ENCODE peak calls at places on chromosomes 5 and 9, in eight cellular contexts. One of them, this sample, is unnamed.

GRCh38 chr5:6739603-6740002 is 26.4 kb downstream of the TENT4A start:
- ATAC-seq in activated CD8-positive, alpha-beta T cell treated with anti-CD3 and anti-CD28 coated beads for 36 hours: no peak
- ATAC-seq in left colon: no peak
- ATAC-seq in mucosa of descending colon: no peak
- ATAC-seq in sciatic nerve: no peak
- ATAC-seq in activated B cell treated with CpG ODN at 0.5 μM for 24 hours: no peak
- ATAC-seq in IMR-90: no peak
- ATAC-seq in CD8-positive, alpha-beta T cell: no peak
- ATAC-seq in this sample: no peak

GRCh38 chr9:18020254-18020745 is 441.4 kb downstream of the SH3GL2 start:
- ATAC-seq in activated CD8-positive, alpha-beta T cell treated with anti-CD3 and anti-CD28 coated beads for 36 hours: no peak
- ATAC-seq in left colon: no peak
- ATAC-seq in mucosa of descending colon: no peak
- ATAC-seq in sciatic nerve: no peak
- ATAC-seq in activated B cell treated with CpG ODN at 0.5 μM for 24 hours: no peak
- ATAC-seq in IMR-90: no peak
- ATAC-seq in CD8-positive, alpha-beta T cell: no peak
- ATAC-seq in this sample: no peak

GRCh38 chr5:139654464-139654863 is 6.3 kb downstream of the CXXC5 start:
- ATAC-seq in activated CD8-positive, alpha-beta T cell treated with anti-CD3 and anti-CD28 coated beads for 36 hours: no peak
- ATAC-seq in left colon: no peak
- ATAC-seq in mucosa of descending colon: no peak
- ATAC-seq in sciatic nerve: no peak
- ATAC-seq in activated B cell treated with CpG ODN at 0.5 μM for 24 hours: no peak
- ATAC-seq in IMR-90: no peak
- ATAC-seq in CD8-positive, alpha-beta T cell: no peak
- ATAC-seq in this sample: no peak

GRCh38 chr5:168683247-168683926 is 104.2 kb upstream of the PANK3 start:
- ATAC-seq in activated CD8-positive, alpha-beta T cell treated with anti-CD3 and anti-CD28 coated beads for 36 hours: peak
- ATAC-seq in left colon: peak
- ATAC-seq in mucosa of descending colon: peak
- ATAC-seq in sciatic nerve: no peak
- ATAC-seq in activated B cell treated with CpG ODN at 0.5 μM for 24 hours: no peak
- ATAC-seq in IMR-90: no peak
- ATAC-seq in CD8-positive, alpha-beta T cell: peak
- ATAC-seq in this sample: peak

GRCh38 chr5:104189909-104190308 is 627.3 kb upstream of the NUDT12 start:
- ATAC-seq in activated CD8-positive, alpha-beta T cell treated with anti-CD3 and anti-CD28 coated beads for 36 hours: no peak
- ATAC-seq in left colon: no peak
- ATAC-seq in mucosa of descending colon: no peak
- ATAC-seq in sciatic nerve: no peak
- ATAC-seq in activated B cell treated with CpG ODN at 0.5 μM for 24 hours: no peak
- ATAC-seq in IMR-90: peak
- ATAC-seq in CD8-positive, alpha-beta T cell: no peak
- ATAC-seq in this sample: no peak

GRCh38 chr5:66234241-66234640 is 90.1 kb downstream of the SREK1 start:
- ATAC-seq in activated CD8-positive, alpha-beta T cell treated with anti-CD3 and anti-CD28 coated beads for 36 hours: no peak
- ATAC-seq in left colon: no peak
- ATAC-seq in mucosa of descending colon: no peak
- ATAC-seq in sciatic nerve: no peak
- ATAC-seq in activated B cell treated with CpG ODN at 0.5 μM for 24 hours: no peak
- ATAC-seq in IMR-90: no peak
- ATAC-seq in CD8-positive, alpha-beta T cell: no peak
- ATAC-seq in this sample: no peak

GRCh38 chr9:99056876-99057664 is 47.8 kb upstream of the TGFBR1 start:
- ATAC-seq in activated CD8-positive, alpha-beta T cell treated with anti-CD3 and anti-CD28 coated beads for 36 hours: peak
- ATAC-seq in left colon: no peak
- ATAC-seq in mucosa of descending colon: peak
- ATAC-seq in sciatic nerve: peak
- ATAC-seq in activated B cell treated with CpG ODN at 0.5 μM for 24 hours: peak
- ATAC-seq in IMR-90: peak
- ATAC-seq in CD8-positive, alpha-beta T cell: peak
- ATAC-seq in this sample: peak

GRCh38 chr9:20623021-20623747 is 885 bp upstream of the MLLT3 start:
- ATAC-seq in activated CD8-positive, alpha-beta T cell treated with anti-CD3 and anti-CD28 coated beads for 36 hours: peak
- ATAC-seq in left colon: peak
- ATAC-seq in mucosa of descending colon: peak
- ATAC-seq in sciatic nerve: peak
- ATAC-seq in activated B cell treated with CpG ODN at 0.5 μM for 24 hours: peak
- ATAC-seq in IMR-90: no peak
- ATAC-seq in CD8-positive, alpha-beta T cell: peak
- ATAC-seq in this sample: no peak

GRCh38 chr9:96853711-96854072 is 622 bp downstream of the ZNF782 start:
- ATAC-seq in activated CD8-positive, alpha-beta T cell treated with anti-CD3 and anti-CD28 coated beads for 36 hours: peak
- ATAC-seq in left colon: peak
- ATAC-seq in mucosa of descending colon: peak
- ATAC-seq in sciatic nerve: no peak
- ATAC-seq in activated B cell treated with CpG ODN at 0.5 μM for 24 hours: peak
- ATAC-seq in IMR-90: peak
- ATAC-seq in CD8-positive, alpha-beta T cell: peak
- ATAC-seq in this sample: peak

GRCh38 chr5:61450170-61450815 is 118.2 kb downstream of the ZSWIM6 start:
- ATAC-seq in activated CD8-positive, alpha-beta T cell treated with anti-CD3 and anti-CD28 coated beads for 36 hours: no peak
- ATAC-seq in left colon: peak
- ATAC-seq in mucosa of descending colon: peak
- ATAC-seq in sciatic nerve: peak
- ATAC-seq in activated B cell treated with CpG ODN at 0.5 μM for 24 hours: no peak
- ATAC-seq in IMR-90: peak
- ATAC-seq in CD8-positive, alpha-beta T cell: no peak
- ATAC-seq in this sample: no peak

GRCh38 chr5:138702166-138702826 is 50.9 kb upstream of the CTNNA1 start:
- ATAC-seq in activated CD8-positive, alpha-beta T cell treated with anti-CD3 and anti-CD28 coated beads for 36 hours: no peak
- ATAC-seq in left colon: no peak
- ATAC-seq in mucosa of descending colon: peak
- ATAC-seq in sciatic nerve: no peak
- ATAC-seq in activated B cell treated with CpG ODN at 0.5 μM for 24 hours: no peak
- ATAC-seq in IMR-90: no peak
- ATAC-seq in CD8-positive, alpha-beta T cell: no peak
- ATAC-seq in this sample: no peak

GRCh38 chr5:150293091-150293941 is 3.7 kb upstream of the CAMK2A start:
- ATAC-seq in activated CD8-positive, alpha-beta T cell treated with anti-CD3 and anti-CD28 coated beads for 36 hours: no peak
- ATAC-seq in left colon: no peak
- ATAC-seq in mucosa of descending colon: no peak
- ATAC-seq in sciatic nerve: no peak
- ATAC-seq in activated B cell treated with CpG ODN at 0.5 μM for 24 hours: no peak
- ATAC-seq in IMR-90: no peak
- ATAC-seq in CD8-positive, alpha-beta T cell: no peak
- ATAC-seq in this sample: no peak

GRCh38 chr5:179536676-179537075 is 13.7 kb upstream of the RUFY1 start:
- ATAC-seq in activated CD8-positive, alpha-beta T cell treated with anti-CD3 and anti-CD28 coated beads for 36 hours: no peak
- ATAC-seq in left colon: no peak
- ATAC-seq in mucosa of descending colon: no peak
- ATAC-seq in sciatic nerve: no peak
- ATAC-seq in activated B cell treated with CpG ODN at 0.5 μM for 24 hours: no peak
- ATAC-seq in IMR-90: no peak
- ATAC-seq in CD8-positive, alpha-beta T cell: no peak
- ATAC-seq in this sample: no peak

GRCh38 chr9:136762221-136762691 is 2.1 kb downstream of the LCN15 start:
- ATAC-seq in activated CD8-positive, alpha-beta T cell treated with anti-CD3 and anti-CD28 coated beads for 36 hours: no peak
- ATAC-seq in left colon: no peak
- ATAC-seq in mucosa of descending colon: no peak
- ATAC-seq in sciatic nerve: no peak
- ATAC-seq in activated B cell treated with CpG ODN at 0.5 μM for 24 hours: no peak
- ATAC-seq in IMR-90: no peak
- ATAC-seq in CD8-positive, alpha-beta T cell: no peak
- ATAC-seq in this sample: no peak

GRCh38 chr5:170291324-170291847 is 6.2 kb downstream of the LCP2 start:
- ATAC-seq in activated CD8-positive, alpha-beta T cell treated with anti-CD3 and anti-CD28 coated beads for 36 hours: peak
- ATAC-seq in left colon: no peak
- ATAC-seq in mucosa of descending colon: no peak
- ATAC-seq in sciatic nerve: no peak
- ATAC-seq in activated B cell treated with CpG ODN at 0.5 μM for 24 hours: no peak
- ATAC-seq in IMR-90: no peak
- ATAC-seq in CD8-positive, alpha-beta T cell: peak
- ATAC-seq in this sample: no peak

GRCh38 chr9:131810351-131811170 is 70.7 kb upstream of the RAPGEF1 start:
- ATAC-seq in activated CD8-positive, alpha-beta T cell treated with anti-CD3 and anti-CD28 coated beads for 36 hours: no peak
- ATAC-seq in left colon: no peak
- ATAC-seq in mucosa of descending colon: no peak
- ATAC-seq in sciatic nerve: no peak
- ATAC-seq in activated B cell treated with CpG ODN at 0.5 μM for 24 hours: no peak
- ATAC-seq in IMR-90: no peak
- ATAC-seq in CD8-positive, alpha-beta T cell: no peak
- ATAC-seq in this sample: no peak

GRCh38 chr5:135072357-135073247 is 38.6 kb upstream of the PITX1 start:
- ATAC-seq in activated CD8-positive, alpha-beta T cell treated with anti-CD3 and anti-CD28 coated beads for 36 hours: no peak
- ATAC-seq in left colon: peak
- ATAC-seq in mucosa of descending colon: peak
- ATAC-seq in sciatic nerve: no peak
- ATAC-seq in activated B cell treated with CpG ODN at 0.5 μM for 24 hours: no peak
- ATAC-seq in IMR-90: no peak
- ATAC-seq in CD8-positive, alpha-beta T cell: no peak
- ATAC-seq in this sample: no peak

GRCh38 chr9:109418827-109419226 is 79.3 kb downstream of the PTPN3 start:
- ATAC-seq in activated CD8-positive, alpha-beta T cell treated with anti-CD3 and anti-CD28 coated beads for 36 hours: no peak
- ATAC-seq in left colon: no peak
- ATAC-seq in mucosa of descending colon: no peak
- ATAC-seq in sciatic nerve: no peak
- ATAC-seq in activated B cell treated with CpG ODN at 0.5 μM for 24 hours: no peak
- ATAC-seq in IMR-90: no peak
- ATAC-seq in CD8-positive, alpha-beta T cell: no peak
- ATAC-seq in this sample: peak

GRCh38 chr9:89892053-89892419 is 287.2 kb downstream of the GADD45G start:
- ATAC-seq in activated CD8-positive, alpha-beta T cell treated with anti-CD3 and anti-CD28 coated beads for 36 hours: no peak
- ATAC-seq in left colon: peak
- ATAC-seq in mucosa of descending colon: peak
- ATAC-seq in sciatic nerve: peak
- ATAC-seq in activated B cell treated with CpG ODN at 0.5 μM for 24 hours: no peak
- ATAC-seq in IMR-90: no peak
- ATAC-seq in CD8-positive, alpha-beta T cell: no peak
- ATAC-seq in this sample: no peak